ENCODE peak calls at places on chromosome 7, in eight cellular contexts. C, K, O, X, B, A, J and H are unnamed samples. For H3K36me3 and H3K4me1, the result is how much of the 10 kb centered on the place peaks cover.

GRCh38 chr7:107318523-107319160 is 149.8 kb downstream of the HBP1 start:
- DNase-seq in C (peak), K (no peak), O (no peak), X (no peak), B (no peak), A (no peak), J (no peak), H (no peak)

GRCh38 chr7:99525713-99526440 is 21.4 kb downstream of the ZKSCAN5 start:
- DNase-seq in C (no peak), K (peak), O (no peak), X (no peak), B (no peak), A (no peak), J (peak), H (no peak)

GRCh38 chr7:128879939-128880746 is 17.5 kb downstream of the ATP6V1F start:
- DNase-seq in C (peak), K (peak), O (peak), X (no peak), B (no peak), A (no peak), J (peak), H (no peak)

GRCh38 chr7:49763791-49764190 is 9.6 kb upstream of the VWC2 start:
- DNase-seq in C (no peak), K (no peak), O (no peak), X (no peak), B (no peak), A (no peak), J (no peak), H (no peak)

GRCh38 chr7:149254181-149254858 is 7.7 kb upstream of the ZNF783 start:
- DNase-seq in C (no peak), K (no peak), O (no peak), X (no peak), B (no peak), A (no peak), J (no peak), H (no peak)

GRCh38 chr7:94395141-94396041 is 696 bp downstream of the COL1A2 start:
- DNase-seq in C (peak), K (peak), O (peak), X (no peak), B (no peak), A (no peak), J (peak), H (no peak)

GRCh38 chr7:131225619-131226101 is 102.0 kb upstream of the MKLN1 start:
- DNase-seq in C (peak), K (no peak), O (peak), X (no peak), B (peak), A (no peak), J (no peak), H (no peak)

GRCh38 chr7:75869776-75870379 is 9.0 kb upstream of the RHBDD2 start:
- DNase-seq in C (no peak), K (no peak), O (no peak), X (no peak), B (no peak), A (no peak), J (no peak), H (no peak)

GRCh38 chr7:21304836-21305235 is 123.0 kb upstream of the SP4 start:
- DNase-seq in C (no peak), K (peak), O (no peak), X (no peak), B (no peak), A (no peak), J (no peak), H (no peak)

GRCh38 chr7:30652951-30653641 is 29.2 kb downstream of the CRHR2 start:
- DNase-seq in C (no peak), K (no peak), O (no peak), X (peak), B (no peak), A (no peak), J (no peak), H (no peak)

GRCh38 chr7:124550036-124550435 is 215.6 kb downstream of the GPR37 start:
- DNase-seq in C (no peak), K (no peak), O (no peak), X (no peak), B (no peak), A (no peak), J (peak), H (no peak)

GRCh38 chr7:132390705-132391104 is 185.6 kb downstream of the PLXNA4 start:
- DNase-seq in C (peak), K (no peak), O (no peak), X (no peak), B (no peak), A (no peak), J (no peak), H (no peak)

GRCh38 chr7:122975341-122975740 is 20.2 kb downstream of the TAS2R16 start:
- DNase-seq in C (no peak), K (no peak), O (no peak), X (no peak), B (no peak), A (no peak), J (no peak), H (no peak)

GRCh38 chr7:39547336-39547735 is 18.9 kb upstream of the YAE1 start:
- DNase-seq in C (no peak), K (peak), O (no peak), X (no peak), B (no peak), A (no peak), J (no peak), H (no peak)

GRCh38 chr7:48691788-48692187 is 232.6 kb upstream of the CDC14C start:
- DNase-seq in C (no peak), K (no peak), O (no peak), X (no peak), B (no peak), A (no peak), J (no peak), H (no peak)

GRCh38 chr7:149607683-149608082 is 110.1 kb upstream of the ZNF746 start:
- DNase-seq in C (no peak), K (no peak), O (no peak), X (no peak), B (no peak), A (no peak), J (no peak), H (no peak)

GRCh38 chr7:30935569-30935877 is 23.9 kb downstream of the AQP1 start:
- DNase-seq in C (no peak), K (no peak), O (no peak), X (no peak), B (no peak), A (no peak), J (no peak), H (no peak)

GRCh38 chr7:132536646-132537395 is 39.4 kb downstream of the PLXNA4 start:
- DNase-seq in C (peak), K (no peak), O (no peak), X (no peak), B (no peak), A (no peak), J (peak), H (no peak)

GRCh38 chr7:81299272-81299671 is 380.4 kb upstream of the SEMA3C start:
- DNase-seq in C (peak), K (no peak), O (no peak), X (no peak), B (no peak), A (no peak), J (no peak), H (no peak)

GRCh38 chr7:15561840-15562239 is at the start of gene AGMO:
- DNase-seq in C (peak), K (no peak), O (no peak), X (no peak), B (peak), A (no peak), J (no peak), H (no peak)

GRCh38 chr7:5395246-5395645 is 28.4 kb downstream of the TNRC18 start:
- DNase-seq in C (no peak), K (no peak), O (no peak), X (no peak), B (no peak), A (no peak), J (no peak), H (no peak)

GRCh38 chr7:86950944-86951343 is 108.5 kb downstream of the ELAPOR2 start:
- DNase-seq in C (no peak), K (no peak), O (no peak), X (no peak), B (no peak), A (no peak), J (no peak), H (no peak)

GRCh38 chr7:139317954-139318505 is 23.1 kb upstream of the FMC1 start:
- DNase-seq in C (no peak), K (no peak), O (no peak), X (no peak), B (no peak), A (no peak), J (no peak), H (no peak)

GRCh38 chr7:66542049-66542448 is 86.6 kb upstream of the KCTD7 start:
- DNase-seq in C (no peak), K (no peak), O (no peak), X (no peak), B (no peak), A (no peak), J (no peak), H (no peak)

GRCh38 chr7:18590744-18591340 is 95.3 kb downstream of the HDAC9 start:
- DNase-seq in C (peak), K (peak), O (no peak), X (no peak), B (no peak), A (no peak), J (peak), H (peak)

GRCh38 chr7:47039899-47040298 is 542.0 kb downstream of the TNS3 start:
- DNase-seq in C (peak), K (no peak), O (no peak), X (no peak), B (no peak), A (no peak), J (no peak), H (no peak)

GRCh38 chr7:17150018-17150417 is 148.4 kb upstream of the AHR start:
- DNase-seq in C (no peak), K (no peak), O (no peak), X (no peak), B (no peak), A (no peak), J (no peak), H (no peak)

GRCh38 chr7:84100866-84101265 is 93.7 kb downstream of the SEMA3A start:
- DNase-seq in C (peak), K (peak), O (no peak), X (no peak), B (no peak), A (no peak), J (peak), H (no peak)

GRCh38 chr7:108716783-108717182 is 147.1 kb downstream of the DNAJB9 start:
- DNase-seq in C (peak), K (no peak), O (no peak), X (no peak), B (no peak), A (no peak), J (no peak), H (no peak)

GRCh38 chr7:136480875-136481274 is 387.6 kb upstream of the CHRM2 start:
- DNase-seq in C (no peak), K (no peak), O (no peak), X (no peak), B (no peak), A (no peak), J (no peak), H (no peak)

DNA sequence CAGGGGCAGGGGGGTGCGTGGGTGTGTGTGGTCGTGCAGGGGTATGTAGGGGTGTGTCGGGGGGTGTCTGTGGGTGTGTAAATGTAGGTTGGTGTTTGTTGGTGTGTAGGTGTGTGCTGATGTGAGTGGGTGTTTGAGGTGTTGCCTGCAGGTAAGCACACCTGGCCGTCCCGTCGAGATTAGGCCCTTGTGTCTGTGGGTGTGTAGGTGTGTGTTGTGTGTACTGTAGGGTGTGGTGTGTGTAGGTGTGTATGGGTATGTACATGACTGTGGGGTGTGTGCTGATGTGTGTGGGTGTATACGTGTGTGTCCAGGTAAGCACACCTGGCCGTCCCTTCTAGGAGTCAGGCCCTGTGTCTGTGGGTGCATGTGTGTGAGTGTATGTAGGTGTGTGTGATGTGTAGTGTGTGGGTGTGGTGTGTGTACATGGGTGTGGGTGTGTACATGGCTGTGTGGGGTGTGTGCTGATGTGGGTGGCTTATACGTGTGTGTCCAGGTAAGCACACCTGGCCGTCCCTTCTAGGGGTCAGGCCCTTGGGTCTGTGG is 15.8 kb downstream of the FAM20C start:
- DNase-seq in C (no peak), K (no peak), O (no peak), X (no peak), B (no peak), A (no peak), J (no peak), H (no peak)
- H3K36me3 ChIP-seq in C (under half), K (under half), O (under half), X (under half), B (under half), A (under half), J (under half), H (under half)

GRCh38 chr7:140674899-140675701 is 2.4 kb downstream of the ADCK2 start:
- DNase-seq in C (peak), K (peak), O (no peak), X (no peak), B (no peak), A (no peak), J (peak), H (no peak)

GRCh38 chr7:140674356-140674800 is 1.6 kb downstream of the ADCK2 start:
- DNase-seq in C (no peak), K (no peak), O (peak), X (no peak), B (no peak), A (no peak), J (no peak), H (no peak)

GRCh38 chr7:140673063-140673769 is 471 bp downstream of the ADCK2 start:
- DNase-seq in C (no peak), K (peak), O (peak), X (peak), B (no peak), A (peak), J (peak), H (peak)

GRCh38 chr7:140672382-140673062 is at the start of gene ADCK2:
- DNase-seq in C (no peak), K (peak), O (peak), X (peak), B (no peak), A (no peak), J (peak), H (peak)

GRCh38 chr7:140673770-140674155 is 1.0 kb downstream of the ADCK2 start:
- DNase-seq in C (no peak), K (peak), O (no peak), X (no peak), B (no peak), A (no peak), J (no peak), H (no peak)
- H3K4me1 ChIP-seq in C (under half), K (under half), O (under half), X (under half), B (under half), A (under half), J (under half), H (under half)

GRCh38 chr7:27121656-27122055 is 8.9 kb downstream of the HOXA4 start:
- DNase-seq in C (no peak), K (no peak), O (no peak), X (no peak), B (no peak), A (no peak), J (no peak), H (no peak)

GRCh38 chr7:27116962-27117686 is 13.4 kb downstream of the HOXA4 start:
- DNase-seq in C (no peak), K (no peak), O (peak), X (peak), B (peak), A (no peak), J (no peak), H (no peak)

GRCh38 chr7:27117687-27118491 is 12.7 kb downstream of the HOXA4 start:
- DNase-seq in C (no peak), K (peak), O (no peak), X (peak), B (peak), A (no peak), J (no peak), H (no peak)

GRCh38 chr7:27118580-27118979 is 12.0 kb downstream of the HOXA4 start:
- DNase-seq in C (no peak), K (no peak), O (no peak), X (no peak), B (peak), A (no peak), J (no peak), H (no peak)

GRCh38 chr7:27119412-27119911 is 11.1 kb downstream of the HOXA4 start:
- DNase-seq in C (no peak), K (no peak), O (no peak), X (no peak), B (no peak), A (no peak), J (no peak), H (no peak)
- H3K4me3 ChIP-seq in C (no peak), K (no peak), O (no peak), X (no peak), B (no peak), A (no peak), J (no peak), H (no peak)

GRCh38 chr7:112779667-112780066 is 10.5 kb downstream of the TMEM168 start:
- DNase-seq in C (no peak), K (no peak), O (no peak), X (no peak), B (no peak), A (no peak), J (no peak), H (no peak)

GRCh38 chr7:112782498-112782897 is 7.7 kb downstream of the TMEM168 start:
- DNase-seq in C (no peak), K (no peak), O (no peak), X (no peak), B (no peak), A (no peak), J (no peak), H (no peak)

GRCh38 chr7:112777406-112777805 is 12.8 kb downstream of the TMEM168 start:
- DNase-seq in C (no peak), K (no peak), O (no peak), X (no peak), B (no peak), A (no peak), J (no peak), H (no peak)

GRCh38 chr7:112781558-112781957 is 8.6 kb downstream of the TMEM168 start:
- DNase-seq in C (no peak), K (no peak), O (no peak), X (no peak), B (no peak), A (no peak), J (no peak), H (no peak)

GRCh38 chr7:112781110-112781509 is 9.1 kb downstream of the TMEM168 start:
- DNase-seq in C (no peak), K (no peak), O (no peak), X (no peak), B (no peak), A (no peak), J (no peak), H (no peak)
- H3K36me3 ChIP-seq in C (under half), K (under half), O (under half), X (under half), B (under half), A (under half), J (under half), H (under half)

DNA sequence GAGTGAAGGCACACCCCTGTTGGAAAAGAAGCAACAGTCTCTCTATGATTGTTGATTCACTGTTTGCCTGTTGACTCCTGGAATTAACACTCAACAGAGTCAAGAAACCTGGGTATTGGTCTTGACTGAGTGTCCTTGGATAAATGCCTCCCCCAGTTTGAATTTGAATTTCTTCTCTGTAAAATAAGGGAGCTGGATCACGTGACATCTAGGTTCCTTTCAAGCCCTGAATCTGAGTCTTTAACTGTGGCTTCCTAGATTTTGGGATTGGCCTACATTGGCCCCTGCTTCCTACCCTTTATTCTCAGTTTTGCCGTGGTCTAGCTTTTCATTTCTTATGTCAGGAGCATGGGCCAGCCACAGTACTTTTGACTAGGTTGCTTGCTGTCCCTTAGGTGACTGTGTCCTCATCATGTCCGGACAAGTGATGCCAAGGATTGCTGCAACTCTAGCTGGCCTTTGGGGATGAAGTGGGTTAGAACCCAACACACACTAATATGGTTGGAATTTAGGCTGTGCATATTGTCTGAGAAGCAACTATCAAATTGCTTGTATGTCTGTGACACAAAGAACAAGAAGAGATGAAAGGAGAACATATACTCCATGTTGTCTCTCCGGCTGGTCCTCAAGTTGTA is 35.4 kb downstream of the CALD1 start:
- DNase-seq in C (no peak), K (no peak), O (no peak), X (no peak), B (peak), A (no peak), J (no peak), H (no peak)
- H3K4me1 ChIP-seq in C (under half), K (under half), O (under half), X (under half), B (under half), A (under half), J (under half), H (under half)

GRCh38 chr7:151088019-151088855 is 2.0 kb downstream of the AGAP3 start:
- DNase-seq in C (no peak), K (peak), O (no peak), X (no peak), B (no peak), A (no peak), J (no peak), H (no peak)

GRCh38 chr7:151088856-151089699 is 2.8 kb downstream of the AGAP3 start:
- DNase-seq in C (peak), K (peak), O (peak), X (no peak), B (peak), A (no peak), J (peak), H (no peak)

GRCh38 chr7:151091431-151091830 is 5.2 kb downstream of the AGAP3 start:
- DNase-seq in C (no peak), K (peak), O (no peak), X (no peak), B (no peak), A (no peak), J (peak), H (no peak)

GRCh38 chr7:151091003-151091402 is 4.7 kb downstream of the AGAP3 start:
- DNase-seq in C (no peak), K (no peak), O (no peak), X (no peak), B (no peak), A (no peak), J (no peak), H (no peak)

GRCh38 chr7:151089893-151090730 is 3.8 kb downstream of the AGAP3 start:
- DNase-seq in C (no peak), K (no peak), O (no peak), X (no peak), B (no peak), A (no peak), J (no peak), H (no peak)
- H3K4me3 ChIP-seq in C (no peak), K (peak), O (no peak), X (no peak), B (no peak), A (no peak), J (no peak), H (no peak)

GRCh38 chr7:155746188-155746587 is 66.1 kb downstream of the SHH start:
- DNase-seq in C (no peak), K (no peak), O (no peak), X (no peak), B (no peak), A (no peak), J (no peak), H (no peak)
- H3K36me3 ChIP-seq in C (under half), K (under half), O (under half), X (under half), B (under half), A (under half), J (under half), H (half or more)

GRCh38 chr7:116766881-116767280 is 94.9 kb downstream of the MET start:
- DNase-seq in C (no peak), K (no peak), O (no peak), X (no peak), B (no peak), A (no peak), J (no peak), H (no peak)
- H3K4me1 ChIP-seq in C (under half), K (under half), O (under half), X (under half), B (under half), A (under half), J (under half), H (under half)

GRCh38 chr7:55065511-55066229 is 46.9 kb downstream of the EGFR start:
- DNase-seq in C (peak), K (peak), O (no peak), X (no peak), B (no peak), A (no peak), J (peak), H (no peak)
- H3K4me3 ChIP-seq in C (no peak), K (no peak), O (no peak), X (no peak), B (no peak), A (no peak), J (no peak), H (no peak)

GRCh38 chr7:134795231-134795630 is 15.8 kb downstream of the CALD1 start:
- DNase-seq in C (no peak), K (no peak), O (no peak), X (no peak), B (no peak), A (no peak), J (no peak), H (no peak)
- H3K36me3 ChIP-seq in C (under half), K (under half), O (under half), X (under half), B (half or more), A (under half), J (under half), H (under half)